ENCODE peak calls at places on chromosomes 16 and 17, in four cellular contexts. T is activated CD4-positive, CD25-positive, alpha-beta regulatory T cell; Z is HCT116; J is ovary. F is an unnamed sample.
A peak's percentile ranks its signal among the peaks of the same experiment; 100 is the strongest.

GRCh38 chr17:61399131-61400057 is at the start of gene TBX2:
- DNase-seq in T (no peak), J (peak; percentile 71), Z (no peak), F (peak; percentile 77)

GRCh38 chr17:74212913-74213791 is at the start of gene TTYH2:
- DNase-seq in J (peak; percentile 91), T (peak; percentile 39), Z (peak; percentile 81), F (peak; percentile 61)

GRCh38 chr16:11361751-11362742 is 16.8 kb downstream of the RMI2 start:
- DNase-seq in Z (no peak), T (no peak), J (no peak), F (no peak)

GRCh38 chr16:51465026-51465425 is 314.0 kb upstream of the SALL1 start:
- DNase-seq in Z (no peak), J (no peak), T (no peak), F (no peak)

GRCh38 chr16:71460246-71460645 is 1.8 kb downstream of the ZNF23 start:
- DNase-seq in Z (no peak), T (no peak), J (no peak), F (no peak)

GRCh38 chr16:68348645-68349445 is 38.0 kb downstream of the PRMT7 start:
- DNase-seq in T (no peak), J (no peak), Z (no peak), F (no peak)

GRCh38 chr16:78675312-78675711 is 575.9 kb downstream of the WWOX start:
- DNase-seq in J (no peak), T (no peak), Z (no peak), F (no peak)

GRCh38 chr17:58394534-58395223 is 22.7 kb downstream of the RNF43 start:
- DNase-seq in Z (peak; percentile 95), J (no peak), T (no peak), F (no peak)

GRCh38 chr17:38510424-38511125 is 82.3 kb downstream of the ARHGAP23 start:
- DNase-seq in T (no peak), J (peak; percentile 54), Z (no peak), F (peak; percentile 63)

GRCh38 chr16:28826141-28826540 is 3.3 kb downstream of the ATXN2L start:
- DNase-seq in T (no peak), J (no peak), Z (no peak), F (no peak)

GRCh38 chr16:53261276-53261675 is 173.0 kb upstream of the RBL2 start:
- DNase-seq in Z (no peak), T (no peak), J (no peak), F (no peak)

GRCh38 chr16:66084306-66084705 is 282.2 kb upstream of the CDH5 start:
- DNase-seq in J (no peak), Z (no peak), T (no peak), F (no peak)

GRCh38 chr16:64416232-64417010 is 705.4 kb downstream of the CDH11 start:
- DNase-seq in J (no peak), Z (no peak), T (no peak), F (no peak)

GRCh38 chr17:65690626-65691310 is 129.3 kb upstream of the AXIN2 start:
- DNase-seq in Z (no peak), J (no peak), T (no peak), F (no peak)

GRCh38 chr16:3645504-3646347 is 8.8 kb upstream of the DNASE1 start:
- DNase-seq in T (no peak), J (no peak), Z (no peak), F (peak; percentile 51)

GRCh38 chr17:32281011-32281451 is 15.4 kb downstream of the RHBDL3 start:
- DNase-seq in Z (no peak), T (no peak), J (no peak), F (no peak)

GRCh38 chr16:69448470-69449193 is 24.2 kb downstream of the CYB5B start:
- DNase-seq in J (no peak), Z (no peak), T (no peak), F (no peak)

GRCh38 chr16:85673529-85674417 is 15.0 kb downstream of the GINS2 start:
- DNase-seq in T (no peak), J (peak; percentile 73), Z (no peak), F (no peak)

GRCh38 chr16:70725912-70726828 is 40.3 kb upstream of the MTSS2 start:
- DNase-seq in J (no peak), T (no peak), Z (no peak), F (no peak)

GRCh38 chr16:27326738-27327585 is 13.2 kb downstream of the IL4R start:
- DNase-seq in Z (peak; percentile 68), T (no peak), J (peak; percentile 46), F (no peak)

GRCh38 chr17:63631062-63631461 is 8.8 kb downstream of the MAP3K3 start:
- DNase-seq in T (no peak), J (no peak), Z (no peak), F (no peak)

GRCh38 chr16:48291303-48291702 is 44.0 kb upstream of the ABCC11 start:
- DNase-seq in T (no peak), J (no peak), Z (no peak), F (no peak)

GRCh38 chr17:44188757-44189403 is 2.1 kb downstream of the TMUB2 start:
- DNase-seq in T (no peak), Z (no peak), J (no peak), F (no peak)

GRCh38 chr16:11497851-11498289 is 88.8 kb downstream of the LITAF start:
- DNase-seq in Z (peak; percentile 92), J (no peak), T (no peak), F (no peak)

GRCh38 chr16:10616744-10617640 is 36.6 kb upstream of the EMP2 start:
- DNase-seq in T (no peak), Z (peak; percentile 8), J (peak; percentile 37), F (peak; percentile 62)

GRCh38 chr17:58006563-58006923 is 503 bp downstream of the SRSF1 start:
- DNase-seq in T (peak; percentile 40), J (peak; percentile 82), Z (peak; percentile 49), F (peak; percentile 80)

GRCh38 chr16:49638696-49639629 is 216.9 kb downstream of the ZNF423 start:
- DNase-seq in Z (no peak), J (peak; percentile 70), T (no peak), F (no peak)

GRCh38 chr17:79707931-79708891 is 22.5 kb upstream of the ENPP7 start:
- DNase-seq in J (peak; percentile 72), Z (peak; percentile 34), T (peak; percentile 36), F (no peak)

GRCh38 chr17:58328195-58329034 is at the start of gene TSPOAP1:
- DNase-seq in J (no peak), T (peak; percentile 59), Z (no peak), F (no peak)

GRCh38 chr17:17512866-17513265 is 16.7 kb upstream of the RASD1 start:
- DNase-seq in T (no peak), Z (no peak), J (no peak), F (no peak)

GRCh38 chr16:59213952-59214351 is 479.8 kb upstream of the GOT2 start:
- DNase-seq in T (no peak), J (no peak), Z (no peak), F (no peak)

GRCh38 chr17:74860999-74861553 is 1.4 kb upstream of the GRIN2C start:
- DNase-seq in Z (no peak), J (no peak), T (no peak), F (no peak)

GRCh38 chr16:67825119-67825518 is 17.0 kb upstream of the THAP11 start:
- DNase-seq in Z (no peak), T (no peak), J (no peak), F (no peak)

GRCh38 chr16:84378567-84378966 is 10.2 kb downstream of the ATP2C2 start:
- DNase-seq in Z (no peak), T (no peak), J (no peak), F (no peak)

GRCh38 chr17:74924250-74924948 is at the start of gene OTOP2:
- DNase-seq in Z (no peak), T (no peak), J (no peak), F (no peak)

F was measured in mesothelial cell of epicardium.